ENCODE peak calls at places on chromosomes 11 and 22, in eight cellular contexts. J is colonic mucosa, N is left ventricle myocardium inferior, W is BJ, Y is suprapubic skin, H is cardiac fibroblast, S is endodermal cell, Q is upper lobe of left lung. V is an unnamed sample.

GRCh38 chr11:76678316-76678715 is 7.8 kb upstream of the LRRC32 start:
- DNase-seq in J (no peak), N (no peak), W (no peak), Y (no peak), H (no peak), S (no peak), Q (no peak), V (peak; percentile 40)

GRCh38 chr22:29856496-29856895 is 18.4 kb upstream of the ASCC2 start:
- DNase-seq in J (no peak), N (no peak), W (no peak), Y (no peak), H (no peak), S (peak; percentile 1), Q (no peak), V (no peak)

GRCh38 chr22:42061041-42061440 is 9.6 kb downstream of the NAGA start:
- DNase-seq in J (peak; percentile 9), N (no peak), W (no peak), Y (no peak), H (no peak), S (no peak), Q (no peak), V (no peak)

GRCh38 chr22:22480940-22481339 is 27.6 kb downstream of the ZNF280B start:
- DNase-seq in J (no peak), N (no peak), W (no peak), Y (no peak), H (no peak), S (no peak), Q (no peak), V (no peak)

GRCh38 chr11:122127020-122127419 is 11.0 kb upstream of the BLID start:
- DNase-seq in J (no peak), N (no peak), W (no peak), Y (no peak), H (no peak), S (no peak), Q (no peak), V (no peak)

GRCh38 chr11:65078151-65078550 is 5.7 kb downstream of the CDCA5 start:
- DNase-seq in J (peak; percentile 75), N (no peak), W (no peak), Y (no peak), H (peak; percentile 47), S (peak; percentile 87), Q (no peak), V (no peak)

GRCh38 chr22:37033605-37034430 is 14.3 kb downstream of the MPST start:
- DNase-seq in J (peak; percentile 63), N (no peak), W (no peak), Y (no peak), H (no peak), S (no peak), Q (no peak), V (no peak)

GRCh38 chr22:38298312-38299000 is 18.8 kb downstream of the CSNK1E start:
- DNase-seq in J (no peak), N (no peak), W (no peak), Y (no peak), H (peak; percentile 100), S (peak; percentile 88), Q (peak; percentile 88), V (no peak)

GRCh38 chr11:68469122-68469521 is 8.6 kb downstream of the PPP6R3 start:
- DNase-seq in J (no peak), N (no peak), W (no peak), Y (no peak), H (no peak), S (no peak), Q (no peak), V (no peak)

GRCh38 chr11:57639321-57640067 is 10.2 kb downstream of the YPEL4 start:
- DNase-seq in J (no peak), N (no peak), W (no peak), Y (no peak), H (no peak), S (peak; percentile 99), Q (peak; percentile 50), V (no peak)

GRCh38 chr22:30277547-30278344 is 11.1 kb upstream of the OSM start:
- DNase-seq in J (peak; percentile 64), N (no peak), W (no peak), Y (no peak), H (peak; percentile 76), S (no peak), Q (no peak), V (peak; percentile 43)

GRCh38 chr11:5521540-5521939 is 5.0 kb upstream of the UBQLNL start:
- DNase-seq in J (no peak), N (no peak), W (no peak), Y (no peak), H (peak; percentile 53), S (no peak), Q (no peak), V (no peak)

GRCh38 chr11:98207086-98207485 is 813.7 kb upstream of the CNTN5 start:
- DNase-seq in J (no peak), N (no peak), W (no peak), Y (no peak), H (no peak), S (no peak), Q (no peak), V (no peak)

GRCh38 chr11:32310218-32310601 is 125.1 kb downstream of the WT1 start:
- DNase-seq in J (no peak), N (no peak), W (no peak), Y (no peak), H (no peak), S (no peak), Q (no peak), V (no peak)

GRCh38 chr11:45593992-45594391 is 71.4 kb downstream of the CHST1 start:
- DNase-seq in J (no peak), N (no peak), W (no peak), Y (no peak), H (no peak), S (peak; percentile 58), Q (no peak), V (no peak)

GRCh38 chr11:14029415-14029814 is 66.9 kb downstream of the SPON1 start:
- DNase-seq in J (peak; percentile 56), N (no peak), W (no peak), Y (no peak), H (no peak), S (peak; percentile 77), Q (no peak), V (no peak)

GRCh38 chr11:1933416-1934325 is 13.5 kb upstream of the MRPL23 start:
- DNase-seq in J (no peak), N (no peak), W (no peak), Y (no peak), H (no peak), S (no peak), Q (peak; percentile 25), V (no peak)

GRCh38 chr22:35458547-35459422 is 58.8 kb downstream of the MCM5 start:
- DNase-seq in J (no peak), N (no peak), W (no peak), Y (no peak), H (no peak), S (peak; percentile 51), Q (no peak), V (no peak)

GRCh38 chr11:123300874-123301695 is 106.0 kb upstream of the CLMP start:
- DNase-seq in J (no peak), N (no peak), W (peak; percentile 26), Y (no peak), H (peak; percentile 43), S (no peak), Q (no peak), V (no peak)

GRCh38 chr22:39308614-39309363 is 10.6 kb downstream of the RPL3 start:
- DNase-seq in J (no peak), N (no peak), W (peak; percentile 82), Y (peak; percentile 90), H (peak; percentile 96), S (peak; percentile 74), Q (peak; percentile 82), V (peak; percentile 78)
- H3K4me3 ChIP-seq in J (no peak overlapping the region), N (peak overlapping the region; percentile 51), W (no peak overlapping the region), Y (peak overlapping the region; percentile 26), H (peak overlapping the region; percentile 15), S (no peak overlapping the region), Q (no peak overlapping the region), V (no peak overlapping the region)

GRCh38 chr22:32883131-32883530 is 81.6 kb downstream of the TIMP3 start:
- DNase-seq in J (no peak), N (no peak), W (no peak), Y (no peak), H (no peak), S (no peak), Q (no peak), V (no peak)
- TF ChIP-seq CTCF in J (no peak), N (no peak), W (no peak), Y (no peak), H (no peak), S (no peak), Q (no peak), V (no peak)

GRCh38 chr11:105033344-105033743 is 1.6 kb downstream of the CASP1 start:
- DNase-seq in J (no peak), N (no peak), W (no peak), Y (no peak), H (no peak), S (no peak), Q (no peak), V (no peak)
- H3K4me3 ChIP-seq in J (peak overlapping the region; percentile 35), N (peak overlapping the region; percentile 64), W (no peak overlapping the region), Y (peak overlapping the region; percentile 45), H (no peak overlapping the region), S (no peak overlapping the region), Q (peak overlapping the region; percentile 38), V (no peak overlapping the region)

GRCh38 chr11:66914505-66914904 is 43.7 kb downstream of the PC start:
- DNase-seq in J (no peak), N (no peak), W (no peak), Y (no peak), H (no peak), S (no peak), Q (no peak), V (no peak)

GRCh38 chr11:66912361-66912760 is 45.8 kb downstream of the PC start:
- DNase-seq in J (no peak), N (no peak), W (no peak), Y (no peak), H (no peak), S (peak; percentile 70), Q (no peak), V (no peak)

GRCh38 chr11:66915866-66916265 is 42.3 kb downstream of the PC start:
- DNase-seq in J (peak; percentile 34), N (no peak), W (no peak), Y (no peak), H (no peak), S (no peak), Q (no peak), V (no peak)

GRCh38 chr11:66912963-66913362 is 45.2 kb downstream of the PC start:
- DNase-seq in J (no peak), N (no peak), W (no peak), Y (no peak), H (no peak), S (no peak), Q (no peak), V (no peak)

DNA sequence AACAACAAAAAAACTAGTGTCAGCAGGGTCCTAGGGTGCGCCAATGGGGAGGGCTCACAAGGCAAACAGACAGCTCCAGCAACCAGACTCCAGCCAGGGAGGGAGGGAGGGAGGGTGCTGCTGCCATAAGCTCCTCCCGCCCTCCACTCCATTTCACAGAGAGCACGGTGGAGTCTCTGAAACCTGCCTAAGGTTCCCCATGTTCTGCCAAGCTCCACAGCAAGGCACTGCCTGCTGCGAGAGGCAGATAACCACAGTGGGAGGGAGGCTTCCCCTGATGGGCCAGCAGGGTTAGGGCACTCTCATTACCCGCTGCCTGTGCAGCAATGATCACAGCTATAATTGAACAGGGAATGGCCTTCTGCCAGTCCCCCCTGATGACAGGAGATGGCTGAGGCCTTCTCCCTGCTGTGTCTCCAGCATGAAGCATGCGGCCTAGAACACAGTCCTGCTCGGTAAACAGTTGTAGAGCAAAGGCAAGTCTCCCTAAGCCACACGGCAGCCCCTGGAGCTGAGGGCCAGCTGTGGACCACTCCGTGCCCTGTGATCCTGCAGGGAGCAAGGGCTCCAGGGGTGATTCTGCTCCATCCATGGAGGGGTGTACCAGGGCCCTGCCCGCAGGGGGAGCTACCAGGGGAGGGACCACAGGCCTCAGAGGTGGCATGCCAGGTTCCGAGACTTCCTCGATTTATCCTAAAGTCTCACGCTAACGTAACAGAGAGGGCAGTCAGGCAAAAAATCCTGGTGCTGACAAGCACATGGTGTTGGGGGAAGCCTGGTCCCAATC is 42.9 kb downstream of the PC start:
- DNase-seq in J (no peak), N (no peak), W (no peak), Y (no peak), H (no peak), S (peak; percentile 76), Q (peak; percentile 36), V (no peak)
- TF ChIP-seq CTCF in J (no peak), N (no peak), W (no peak), Y (no peak), H (no peak), S (peak; percentile 32), Q (no peak), V (peak; percentile 16)

V was measured in HFF-Myc.